ENCODE peak calls at places on chromosomes 12 and 14, in nine cellular contexts. I is HCT116, B is breast epithelium, F is suprapubic skin, M is H1, X is K562, J is transverse colon, O is sigmoid colon, Z is HL-60. P is an unnamed sample.

GRCh38 chr14:94317259-94317658 is 5.9 kb downstream of the SERPINA6 start:
- DNase-seq in F (no peak), B (no peak), X (no peak), O (no peak), M (no peak), I (no peak), Z (no peak), J (peak), P (no peak)

GRCh38 chr12:93790472-93791152 is 113.4 kb downstream of the CRADD start:
- DNase-seq in O (no peak), J (no peak), I (no peak), M (no peak), X (peak), F (no peak), B (no peak), Z (no peak), P (no peak)

GRCh38 chr14:29240046-29240445 is 473.5 kb downstream of the FOXG1 start:
- DNase-seq in F (no peak), M (no peak), Z (no peak), X (no peak), J (no peak), O (no peak), B (no peak), I (no peak), P (no peak)

GRCh38 chr12:104953323-104953722 is 4.8 kb downstream of the SLC41A2 start:
- DNase-seq in I (no peak), J (peak), Z (no peak), B (no peak), X (no peak), M (no peak), F (no peak), O (no peak), P (no peak)

GRCh38 chr14:73295198-73295796 is 58.0 kb downstream of the PAPLN start:
- DNase-seq in Z (no peak), I (peak), O (no peak), M (no peak), F (no peak), X (peak), J (no peak), B (no peak), P (peak)

GRCh38 chr12:57270966-57271470 is 20.0 kb upstream of the STAC3 start:
- DNase-seq in X (peak), M (no peak), B (no peak), J (no peak), I (no peak), F (no peak), Z (no peak), O (no peak), P (no peak)

GRCh38 chr12:75694891-75695290 is 183.5 kb upstream of the KRR1 start:
- DNase-seq in Z (no peak), J (no peak), M (no peak), O (no peak), I (peak), X (no peak), B (no peak), F (no peak), P (no peak)

GRCh38 chr12:118371354-118372282 is 1.1 kb downstream of the TAOK3 start:
- DNase-seq in F (peak), M (no peak), I (no peak), B (no peak), Z (no peak), O (peak), X (no peak), J (peak), P (peak)

GRCh38 chr14:103626150-103626850 is 2.7 kb upstream of the KLC1 start:
- DNase-seq in F (no peak), X (no peak), O (no peak), M (no peak), I (no peak), J (peak), Z (no peak), B (no peak), P (no peak)

GRCh38 chr12:47811581-47812484 is 7.9 kb downstream of the HDAC7 start:
- DNase-seq in F (no peak), O (peak), I (no peak), X (no peak), Z (no peak), M (no peak), J (peak), B (no peak), P (no peak)

GRCh38 chr14:63205850-63206249 is 1.6 kb downstream of the RHOJ start:
- DNase-seq in X (no peak), M (no peak), O (no peak), J (no peak), F (no peak), B (no peak), I (no peak), Z (no peak), P (no peak)

GRCh38 chr12:46832084-46832704 is 6.4 kb upstream of the SLC38A4 start:
- DNase-seq in I (no peak), J (no peak), M (no peak), Z (no peak), O (no peak), B (no peak), F (no peak), X (no peak), P (no peak)

GRCh38 chr12:45577844-45578399 is 151.6 kb upstream of the ARID2 start:
- DNase-seq in M (no peak), O (no peak), Z (no peak), B (no peak), X (no peak), I (no peak), F (no peak), J (no peak), P (no peak)

GRCh38 chr14:71574976-71575375 is 357.3 kb upstream of the RGS6 start:
- DNase-seq in O (no peak), I (no peak), Z (no peak), X (no peak), J (no peak), F (no peak), M (no peak), B (no peak), P (no peak)

GRCh38 chr12:43281563-43281962 is 270.4 kb downstream of the ADAMTS20 start:
- DNase-seq in O (no peak), M (no peak), Z (no peak), F (no peak), J (no peak), I (no peak), B (no peak), X (no peak), P (no peak)

GRCh38 chr12:43283206-43283605 is 268.8 kb downstream of the ADAMTS20 start:
- DNase-seq in J (no peak), O (no peak), M (no peak), I (no peak), X (no peak), Z (no peak), F (no peak), B (no peak), P (no peak)

GRCh38 chr12:43282106-43282505 is 269.9 kb downstream of the ADAMTS20 start:
- DNase-seq in J (no peak), M (no peak), B (no peak), Z (no peak), O (no peak), F (no peak), X (no peak), I (peak), P (no peak)

GRCh38 chr12:43277630-43278267 is 274.3 kb downstream of the ADAMTS20 start:
- DNase-seq in I (no peak), M (no peak), F (no peak), B (no peak), X (no peak), O (no peak), Z (no peak), J (no peak), P (no peak)

GRCh38 chr12:43278268-43278832 is 273.7 kb downstream of the ADAMTS20 start:
- DNase-seq in M (no peak), Z (no peak), F (no peak), O (no peak), B (no peak), X (no peak), I (no peak), J (no peak), P (no peak)
- H3K4me3 ChIP-seq in M (no peak), Z (no peak), F (no peak), O (no peak), B (no peak), X (no peak), I (no peak), J (no peak), P (no peak)

GRCh38 chr12:56128669-56129209 is 672 bp downstream of the ESYT1 start:
- DNase-seq in O (peak), M (no peak), I (no peak), Z (no peak), F (no peak), B (no peak), J (peak), X (peak), P (peak)

GRCh38 chr12:56127485-56127887 is 581 bp upstream of the ESYT1 start:
- DNase-seq in Z (no peak), M (no peak), B (no peak), I (no peak), F (no peak), O (no peak), J (no peak), X (no peak), P (no peak)

GRCh38 chr12:56130876-56131275 is 2.8 kb downstream of the ESYT1 start:
- DNase-seq in F (no peak), I (no peak), J (no peak), X (no peak), O (no peak), B (no peak), Z (no peak), M (no peak), P (no peak)

GRCh38 chr12:56127888-56128668 is at the start of gene ESYT1:
- DNase-seq in I (peak), O (peak), Z (peak), M (peak), F (peak), X (peak), J (peak), B (peak), P (peak)

GRCh38 chr12:56129210-56129691 is 1.2 kb downstream of the ESYT1 start:
- DNase-seq in O (peak), Z (peak), I (no peak), J (peak), B (peak), X (peak), F (peak), M (no peak), P (peak)
- TF ChIP-seq POLR2AphosphoS5 in O (peak), Z (peak), I (peak), J (peak), B (peak), X (peak), F (no peak), M (no peak), P (peak)

GRCh38 chr12:122886161-122886560 is 9.8 kb downstream of the VPS37B start:
- DNase-seq in J (no peak), O (no peak), I (no peak), B (no peak), M (no peak), X (no peak), F (no peak), Z (no peak), P (no peak)
- H3K4me3 ChIP-seq in J (no peak), O (no peak), I (no peak), B (no peak), M (no peak), X (no peak), F (no peak), Z (no peak), P (no peak)

DNA sequence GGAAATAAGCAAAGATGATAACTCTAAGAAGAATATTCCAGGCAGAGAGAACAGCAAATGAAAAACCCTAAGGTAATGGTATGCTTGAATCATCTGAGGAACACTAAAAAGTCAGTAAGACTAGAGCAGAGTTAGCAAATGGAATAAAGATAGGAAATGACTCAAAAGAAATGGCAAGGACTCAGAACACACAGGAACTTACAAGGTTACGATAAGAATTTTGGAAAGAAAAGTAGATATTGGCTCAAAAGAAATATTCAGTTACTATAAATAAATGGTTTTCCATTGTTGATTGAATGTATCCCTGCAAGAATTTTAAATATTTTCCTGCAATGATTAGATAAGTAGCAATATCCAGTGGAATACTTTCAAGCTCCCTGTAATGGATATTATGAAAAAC is 705.8 kb downstream of the C12orf50 start:
- DNase-seq in F (no peak), J (no peak), B (no peak), I (no peak), X (no peak), O (no peak), M (no peak), Z (no peak), P (no peak)
- TF ChIP-seq POLR2AphosphoS5 in F (no peak), J (no peak), B (no peak), I (no peak), X (no peak), O (no peak), M (no peak), Z (no peak), P (no peak)

DNA sequence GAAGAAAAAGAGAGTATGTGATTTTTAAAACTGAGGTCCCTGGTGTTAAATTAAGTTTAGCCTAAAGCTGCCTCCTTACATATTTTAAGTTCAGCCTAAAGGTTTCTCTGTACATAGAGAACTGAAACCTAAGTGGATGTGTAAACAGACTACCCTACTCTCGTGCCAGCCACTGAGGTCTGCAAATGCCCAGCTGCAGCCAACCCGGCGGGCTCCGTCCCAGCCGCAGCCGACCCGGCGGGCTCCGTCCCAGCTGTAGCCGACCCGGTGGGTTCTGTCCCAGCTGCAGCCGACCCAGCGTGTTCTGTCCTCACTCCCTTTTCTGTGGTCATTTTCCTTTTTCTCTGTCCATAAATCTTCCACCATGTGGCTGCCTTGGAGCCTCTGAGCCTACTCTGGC is 97.2 kb upstream of the SFSWAP start:
- DNase-seq in F (no peak), Z (no peak), O (no peak), M (no peak), J (peak), B (no peak), X (no peak), I (no peak), P (no peak)
- H3K4me3 ChIP-seq in F (no peak), Z (no peak), O (no peak), M (no peak), J (no peak), B (no peak), X (no peak), I (no peak), P (no peak)

GRCh38 chr12:48823281-48823680 is 5.0 kb downstream of the CACNB3 start:
- DNase-seq in F (no peak), J (no peak), I (no peak), X (no peak), Z (no peak), B (no peak), O (no peak), M (no peak), P (no peak)
- TF ChIP-seq POLR2AphosphoS5 in F (no peak), J (no peak), I (no peak), X (no peak), Z (no peak), B (no peak), O (no peak), M (no peak), P (no peak)